ENCODE peak calls at places on chromosome 1, in seven cellular contexts. H is osteocyte; A is H4; Y is GM03348; Q is activated effector memory CD4-positive, alpha-beta T cell treated with anti-CD3 and anti-CD28 coated beads, Interleukin-2, amount 50 U/mL, for 16 hours; I is NCI-H1436; V is C1 segment of cervical spinal cord. P is an unnamed sample.

GRCh38 chr1:115762792-115763191 is 5.7 kb downstream of the CASQ2 start:
- DNase-seq in H (no peak), A (no peak), Y (no peak), Q (no peak), I (no peak), V (no peak), P (no peak)

GRCh38 chr1:111621050-111621449 is 1.5 kb downstream of the RAP1A start:
- DNase-seq in H (no peak), A (no peak), Y (peak), Q (peak), I (no peak), V (no peak), P (no peak)

GRCh38 chr1:26010800-26011199 is 10.8 kb upstream of the EXTL1 start:
- DNase-seq in H (no peak), A (no peak), Y (no peak), Q (no peak), I (no peak), V (no peak), P (no peak)

GRCh38 chr1:41361495-41362356 is 492 bp downstream of the FOXO6 start:
- DNase-seq in H (no peak), A (no peak), Y (no peak), Q (peak), I (no peak), V (no peak), P (peak)

GRCh38 chr1:14112613-14113012 is 412.6 kb downstream of the PRDM2 start:
- DNase-seq in H (no peak), A (no peak), Y (no peak), Q (no peak), I (no peak), V (no peak), P (no peak)

GRCh38 chr1:161910516-161911077 is 113.1 kb downstream of the OLFML2B start:
- DNase-seq in H (no peak), A (no peak), Y (peak), Q (no peak), I (no peak), V (no peak), P (no peak)

GRCh38 chr1:116347678-116348077 is 25.4 kb upstream of the ATP1A1 start:
- DNase-seq in H (no peak), A (no peak), Y (no peak), Q (no peak), I (no peak), V (no peak), P (no peak)

GRCh38 chr1:197918815-197919522 is 1.8 kb downstream of the LHX9 start:
- DNase-seq in H (no peak), A (no peak), Y (no peak), Q (no peak), I (no peak), V (no peak), P (no peak)

GRCh38 chr1:223022641-223023473 is 120.2 kb downstream of the TLR5 start:
- DNase-seq in H (no peak), A (no peak), Y (no peak), Q (no peak), I (no peak), V (no peak), P (peak)

GRCh38 chr1:55071477-55071876 is 32.1 kb downstream of the PCSK9 start:
- DNase-seq in H (no peak), A (peak), Y (peak), Q (no peak), I (no peak), V (no peak), P (peak)